ENCODE peak calls at places on chromosomes 5 and 9, in eight cellular contexts. M is MCF 10A; J is activated naive CD4-positive, alpha-beta T cell treated with anti-CD3 and anti-CD28 coated beads for 36 hours; B is stomach; Y is GM23338; X is aorta; T is activated CD8-positive, alpha-beta T cell treated with anti-CD3 and anti-CD28 coated beads for 36 hours; F is Kasumi-1. N is an unnamed sample.

GRCh38 chr9:89154651-89155336 is 23.8 kb downstream of the SHC3 start:
- DNase-seq in M (peak; percentile 81), J (peak; percentile 67), B (no peak), Y (no peak), X (no peak), T (peak; percentile 68), F (peak; percentile 57), N (no peak)

GRCh38 chr5:103466494-103466893 is 96.1 kb downstream of the NUDT12 start:
- DNase-seq in M (peak; percentile 89), J (no peak), B (no peak), Y (no peak), X (no peak), T (no peak), F (no peak), N (no peak)

GRCh38 chr5:53361708-53362107 is 118.7 kb upstream of the FST start:
- DNase-seq in M (no peak), J (no peak), B (no peak), Y (no peak), X (no peak), T (no peak), F (no peak), N (no peak)

GRCh38 chr9:86985132-86985531 is 37.8 kb upstream of the GAS1 start:
- DNase-seq in M (no peak), J (no peak), B (no peak), Y (no peak), X (no peak), T (no peak), F (no peak), N (no peak)

GRCh38 chr9:94918038-94918753 is 191.7 kb downstream of the AOPEP start:
- DNase-seq in M (no peak), J (no peak), B (no peak), Y (no peak), X (no peak), T (peak; percentile 28), F (no peak), N (no peak)

GRCh38 chr9:88041447-88041846 is 67.1 kb upstream of the CDK20 start:
- DNase-seq in M (peak; percentile 11), J (no peak), B (no peak), Y (peak; percentile 68), X (no peak), T (no peak), F (peak; percentile 51), N (no peak)

GRCh38 chr9:33452828-33453271 is 5.5 kb upstream of the AQP3 start:
- DNase-seq in M (peak; percentile 96), J (peak; percentile 82), B (peak; percentile 68), Y (peak; percentile 94), X (peak; percentile 61), T (peak; percentile 80), F (peak; percentile 88), N (peak; percentile 63)

GRCh38 chr5:162289489-162289888 is 221.9 kb downstream of the GABRG2 start:
- DNase-seq in M (peak; percentile 81), J (no peak), B (no peak), Y (no peak), X (no peak), T (no peak), F (peak; percentile 11), N (no peak)

GRCh38 chr9:69542942-69543704 is 129.0 kb downstream of the APBA1 start:
- DNase-seq in M (no peak), J (no peak), B (no peak), Y (peak; percentile 55), X (no peak), T (no peak), F (no peak), N (no peak)